ENCODE peak calls at places on chromosomes 7 and 10, in ten cellular contexts. S is adrenal gland; U is GM23248; A is CD4-positive, alpha-beta memory T cell; N is WERI-Rb-1; X is AG04450; P is upper lobe of left lung; R is colonic mucosa; G is upper lobe of right lung; B is endodermal cell. Y is an unnamed sample.
A peak's percentile ranks its signal among the peaks of the same experiment; 100 is the strongest.

GRCh38 chr7:3482147-3482921 is 181.3 kb downstream of the SDK1 start:
- DNase-seq in S (peak; percentile 8), U (peak; percentile 9), A (no peak), N (peak; percentile 57), X (peak; percentile 3), P (no peak), R (no peak), G (no peak), B (peak; percentile 89), Y (no peak)

GRCh38 chr7:47346378-47346914 is 235.5 kb downstream of the TNS3 start:
- DNase-seq in S (no peak), U (no peak), A (no peak), N (no peak), X (no peak), P (peak; percentile 17), R (no peak), G (no peak), B (peak; percentile 13), Y (no peak)

GRCh38 chr7:129225931-129226572 is 1.2 kb downstream of the AHCYL2 start:
- DNase-seq in S (no peak), U (no peak), A (no peak), N (no peak), X (no peak), P (no peak), R (no peak), G (no peak), B (no peak), Y (no peak)

GRCh38 chr10:43002596-43002995 is 74.3 kb upstream of the RET start:
- DNase-seq in S (no peak), U (no peak), A (no peak), N (no peak), X (no peak), P (no peak), R (no peak), G (no peak), B (no peak), Y (no peak)

GRCh38 chr7:2921748-2922147 is 77.6 kb upstream of the GNA12 start:
- DNase-seq in S (no peak), U (no peak), A (no peak), N (no peak), X (no peak), P (no peak), R (no peak), G (no peak), B (peak; percentile 79), Y (no peak)

GRCh38 chr7:26686448-26686981 is 177.9 kb downstream of the SKAP2 start:
- DNase-seq in S (peak; percentile 24), U (peak; percentile 60), A (peak; percentile 37), N (peak; percentile 45), X (peak; percentile 78), P (no peak), R (no peak), G (no peak), B (peak; percentile 80), Y (no peak)

GRCh38 chr10:101617102-101617823 is 29.1 kb downstream of the DPCD start:
- DNase-seq in S (no peak), U (no peak), A (no peak), N (no peak), X (no peak), P (no peak), R (no peak), G (no peak), B (peak; percentile 77), Y (no peak)

GRCh38 chr7:130154131-130154500 is 51.1 kb downstream of the TMEM209 start:
- DNase-seq in S (no peak), U (no peak), A (no peak), N (no peak), X (no peak), P (peak; percentile 82), R (peak; percentile 50), G (peak; percentile 83), B (peak; percentile 56), Y (no peak)

GRCh38 chr10:118276727-118277126 is 65.4 kb downstream of the FAM204A start:
- DNase-seq in S (no peak), U (no peak), A (no peak), N (no peak), X (no peak), P (no peak), R (no peak), G (no peak), B (no peak), Y (no peak)

GRCh38 chr7:103466814-103467213 is 20.8 kb upstream of the SLC26A5 start:
- DNase-seq in S (no peak), U (no peak), A (no peak), N (no peak), X (no peak), P (no peak), R (no peak), G (no peak), B (no peak), Y (no peak)

GRCh38 chr7:138918176-138918575 is 63.0 kb downstream of the KIAA1549 start:
- DNase-seq in S (no peak), U (no peak), A (no peak), N (no peak), X (no peak), P (no peak), R (no peak), G (no peak), B (no peak), Y (no peak)

GRCh38 chr10:72261323-72262018 is 12.3 kb upstream of the DDIT4 start:
- DNase-seq in S (peak; percentile 45), U (no peak), A (no peak), N (no peak), X (no peak), P (no peak), R (peak; percentile 46), G (no peak), B (no peak), Y (no peak)

GRCh38 chr10:5199398-5199797 is 2.8 kb downstream of the AKR1C4 start:
- DNase-seq in S (no peak), U (no peak), A (no peak), N (no peak), X (no peak), P (no peak), R (no peak), G (no peak), B (peak; percentile 72), Y (no peak)

GRCh38 chr10:117471344-117471874 is 71.1 kb upstream of the EMX2 start:
- DNase-seq in S (no peak), U (no peak), A (no peak), N (no peak), X (no peak), P (no peak), R (no peak), G (no peak), B (no peak), Y (no peak)

GRCh38 chr10:113273151-113273876 is 279.5 kb upstream of the HABP2 start:
- DNase-seq in S (peak; percentile 23), U (peak; percentile 52), A (no peak), N (no peak), X (no peak), P (peak; percentile 32), R (peak; percentile 25), G (peak; percentile 70), B (peak; percentile 65), Y (no peak)

GRCh38 chr7:96440328-96440727 is 118.4 kb upstream of the SLC25A13 start:
- DNase-seq in S (no peak), U (no peak), A (no peak), N (no peak), X (no peak), P (no peak), R (no peak), G (no peak), B (no peak), Y (no peak)

GRCh38 chr7:21562385-21562784 is 19.5 kb downstream of the DNAH11 start:
- DNase-seq in S (no peak), U (no peak), A (no peak), N (no peak), X (no peak), P (no peak), R (no peak), G (no peak), B (no peak), Y (no peak)
- H3K9me3 ChIP-seq in S (no peaks in the 10 kb centered on the region), U (no peaks in the 10 kb centered on the region), A (no peaks in the 10 kb centered on the region), N (no peaks in the 10 kb centered on the region), X (no peaks in the 10 kb centered on the region), P (no peaks in the 10 kb centered on the region), R (no peaks in the 10 kb centered on the region), G (no peaks in the 10 kb centered on the region), B (no peaks in the 10 kb centered on the region), Y (no peaks in the 10 kb centered on the region)

DNA sequence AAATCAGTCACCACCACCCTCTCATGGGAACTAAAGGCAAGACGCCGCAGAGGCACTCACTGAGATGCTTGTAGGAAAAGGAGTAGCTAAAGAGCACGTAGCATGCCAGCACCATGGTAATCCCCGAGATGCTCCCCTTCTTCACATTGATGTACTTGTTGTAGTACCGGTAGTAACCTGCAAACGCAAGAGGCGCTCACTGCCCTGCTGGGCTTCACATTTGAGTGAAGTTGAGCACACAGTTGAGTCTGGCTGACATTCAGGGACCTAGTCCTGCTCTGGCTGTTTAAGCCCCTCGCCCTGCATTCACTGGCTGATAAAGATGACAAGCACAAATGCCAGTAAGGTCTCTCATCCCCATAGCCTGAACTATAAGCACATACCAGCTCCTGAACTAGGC is 6.9 kb downstream of the ATP5MF start:
- DNase-seq in S (no peak), U (peak; percentile 57), A (no peak), N (peak; percentile 46), X (no peak), P (no peak), R (no peak), G (no peak), B (peak; percentile 79), Y (peak; percentile 51)
- H3K27ac ChIP-seq in S (no peak overlapping the region), U (no peak overlapping the region), A (no peak overlapping the region), N (no peak overlapping the region), X (no peak overlapping the region), P (no peak overlapping the region), R (no peak overlapping the region), G (no peak overlapping the region), B (no peak overlapping the region), Y (no peak overlapping the region)

GRCh38 chr7:31052841-31053601 is 913 bp downstream of the ADCYAP1R1 start:
- DNase-seq in S (no peak), U (no peak), A (no peak), N (no peak), X (no peak), P (no peak), R (no peak), G (no peak), B (peak; percentile 72), Y (no peak)
- H3K4me3 ChIP-seq in S (no peak overlapping the region), U (no peak overlapping the region), A (no peak overlapping the region), N (peak overlapping the region; percentile 44), X (no peak overlapping the region), P (peak overlapping the region; percentile 34), R (peak overlapping the region; percentile 7), G (peak overlapping the region; percentile 21), B (peak overlapping the region; percentile 73), Y (no peak overlapping the region)

DNA sequence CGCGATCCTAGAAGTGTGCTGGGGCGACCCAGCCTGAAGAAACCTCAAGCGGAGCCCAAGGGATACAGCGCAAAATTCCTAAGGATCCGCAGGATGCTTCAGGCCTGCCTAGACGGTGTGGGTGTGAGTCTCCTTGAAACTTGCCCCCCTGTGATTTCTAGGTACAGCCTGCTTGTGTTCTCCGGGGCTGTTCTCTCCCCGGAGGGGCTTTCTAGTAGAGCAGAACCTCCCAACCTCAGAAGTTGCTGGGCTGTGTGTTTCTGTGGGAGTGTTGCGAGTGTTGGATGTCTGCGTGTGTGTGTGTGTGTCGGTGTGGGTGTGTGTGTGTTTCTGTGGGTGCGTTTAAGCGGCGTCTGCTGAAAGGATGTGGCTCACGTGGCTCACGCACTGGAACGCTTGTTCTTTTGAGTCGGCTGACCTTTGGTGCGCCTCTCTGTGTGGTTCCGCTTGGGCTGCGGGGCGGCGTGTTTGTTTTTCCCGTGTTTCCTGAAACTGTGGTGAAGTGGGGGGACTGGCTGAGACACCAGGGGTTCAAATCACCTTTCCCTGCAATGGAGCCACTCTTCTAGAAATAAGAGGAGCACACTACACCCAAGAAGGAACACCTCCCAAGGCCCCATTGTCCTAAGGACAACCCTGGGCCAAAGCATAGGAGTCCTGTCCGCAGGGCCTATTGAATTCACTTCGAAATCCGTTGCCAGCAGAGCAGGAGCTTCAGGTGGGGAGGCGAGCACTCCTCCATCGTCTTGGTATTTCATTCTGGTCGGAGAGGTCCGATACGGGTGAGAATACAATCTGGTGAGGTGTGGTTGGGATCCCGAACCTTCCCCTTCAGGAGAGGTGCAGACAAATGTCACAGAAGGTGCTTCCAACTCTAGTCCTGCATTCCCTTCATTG is 25.1 kb upstream of the ZNF273 start:
- DNase-seq in S (no peak), U (no peak), A (no peak), N (no peak), X (no peak), P (no peak), R (peak; percentile 7), G (no peak), B (peak; percentile 15), Y (peak; percentile 9)
- H3K9me3 ChIP-seq in S (no peaks in the 10 kb centered on the region), U (no peaks in the 10 kb centered on the region), A (no peaks in the 10 kb centered on the region), N (peaks cover 56% of the 10 kb centered on the region), X (peaks cover 82% of the 10 kb centered on the region), P (no peaks in the 10 kb centered on the region), R (no peaks in the 10 kb centered on the region), G (no peaks in the 10 kb centered on the region), B (no peaks in the 10 kb centered on the region), Y (no peaks in the 10 kb centered on the region)